ENCODE peak calls at places on chromosomes 4 and X, in eight cellular contexts. A is fibroblast of lung, W is tibial nerve, J is neural progenitor cell, H is Peyer's patch, N is testis, G is right atrium auricular region, C is IMR-90. E is an unnamed sample. For H3K4me1 and H3K9me3, the result is how much of the 10 kb centered on the place peaks cover.

GRCh38 chr4:135319685-135320084 is 1118.1 kb upstream of the PABPC4L start:
- DNase-seq in W (no peak), C (no peak), N (no peak), G (no peak), H (no peak), A (peak), J (peak), E (no peak)

GRCh38 chr4:47528651-47529050 is 43.6 kb downstream of the ATP10D start:
- DNase-seq in H (no peak), A (peak), C (peak), N (no peak), G (no peak), J (no peak), W (no peak), E (no peak)

GRCh38 chr4:149993030-149993429 is 85.2 kb upstream of the DCLK2 start:
- DNase-seq in W (no peak), A (no peak), C (peak), N (no peak), G (no peak), H (no peak), J (no peak), E (no peak)

GRCh38 chr4:2337896-2338295 is 76.0 kb upstream of the MXD4 start:
- DNase-seq in H (peak), J (no peak), W (no peak), C (no peak), G (peak), A (no peak), N (no peak), E (no peak)

GRCh38 chrX:57821703-57822375 is 88.4 kb downstream of the ZXDA start:
- DNase-seq in C (peak), G (no peak), A (peak), N (peak), H (no peak), W (peak), J (peak), E (no peak)

GRCh38 chrX:120457766-120458180 is 11.3 kb downstream of the LAMP2 start:
- DNase-seq in W (no peak), G (no peak), C (peak), H (no peak), N (no peak), A (peak), J (no peak), E (no peak)

GRCh38 chr4:3269105-3269927 is 20.4 kb downstream of the MSANTD1 start:
- DNase-seq in C (no peak), N (no peak), J (peak), H (no peak), W (no peak), A (no peak), G (no peak), E (no peak)

GRCh38 chrX:37846934-37847732 is at the start of gene DYNLT3:
- DNase-seq in J (peak), A (peak), W (peak), C (peak), N (peak), H (peak), G (peak), E (peak)

GRCh38 chrX:10582945-10583344 is 37.4 kb downstream of the MID1 start:
- DNase-seq in J (no peak), N (no peak), A (peak), W (no peak), H (no peak), G (no peak), C (peak), E (no peak)

GRCh38 chr4:164847967-164848649 is 28.9 kb upstream of the APELA start:
- DNase-seq in W (no peak), H (no peak), C (no peak), J (no peak), A (no peak), G (no peak), N (no peak), E (no peak)

GRCh38 chrX:34805951-34806350 is 136.6 kb upstream of the FAM47B start:
- DNase-seq in G (no peak), C (no peak), J (no peak), H (no peak), W (no peak), A (no peak), N (no peak), E (no peak)

GRCh38 chr4:5720157-5720850 is 9.3 kb downstream of the EVC start:
- DNase-seq in C (no peak), N (no peak), W (no peak), H (no peak), G (no peak), A (no peak), J (no peak), E (no peak)
- H3K4me1 ChIP-seq in C (under half), N (under half), W (under half), H (under half), G (under half), A (under half), J (under half), E (under half)

GRCh38 chrX:21932277-21932996 is 8.1 kb upstream of the SMS start:
- DNase-seq in W (no peak), A (peak), G (peak), H (no peak), C (peak), J (no peak), N (no peak), E (no peak)

GRCh38 chrX:21929209-21929608 is 11.3 kb upstream of the SMS start:
- DNase-seq in H (no peak), W (no peak), N (no peak), G (no peak), J (no peak), C (no peak), A (no peak), E (no peak)

GRCh38 chrX:21934414-21934813 is 6.1 kb upstream of the SMS start:
- DNase-seq in G (no peak), J (no peak), H (no peak), N (no peak), A (no peak), C (no peak), W (no peak), E (no peak)

GRCh38 chrX:21930986-21931385 is 9.5 kb upstream of the SMS start:
- DNase-seq in H (no peak), C (no peak), J (no peak), G (no peak), W (no peak), N (no peak), A (no peak), E (no peak)

GRCh38 chrX:21933077-21933476 is 7.4 kb upstream of the SMS start:
- DNase-seq in N (no peak), W (no peak), A (no peak), J (no peak), C (no peak), G (no peak), H (no peak), E (no peak)
- H3K27ac ChIP-seq in N (no peak), W (no peak), A (peak), J (no peak), C (peak), G (no peak), H (no peak), E (no peak)

GRCh38 chrX:67648361-67648760 is 104.5 kb downstream of the AR start:
- DNase-seq in C (no peak), H (no peak), N (no peak), W (no peak), A (no peak), J (no peak), G (no peak), E (no peak)
- H3K9me3 ChIP-seq in C (under half), H (under half), N (under half), W (under half), A (under half), J (under half), G (under half), E (under half)

GRCh38 chr4:178026999-178027398 is 584.8 kb upstream of the AGA start:
- DNase-seq in A (no peak), W (no peak), C (no peak), J (no peak), G (no peak), H (no peak), N (no peak), E (no peak)
- H3K4me1 ChIP-seq in A (under half), W (under half), C (under half), J (under half), G (under half), H (under half), N (under half), E (under half)

GRCh38 chrX:53071604-53072417 is 10.4 kb upstream of the TSPYL2 start:
- DNase-seq in H (peak), A (peak), G (peak), W (peak), C (peak), N (peak), J (peak), E (peak)
- H3K27ac ChIP-seq in H (peak), A (no peak), G (peak), W (peak), C (no peak), N (peak), J (no peak), E (no peak)

GRCh38 chrX:360496-361150 is 26.1 kb downstream of the PPP2R3B start:
- DNase-seq in W (no peak), C (no peak), A (no peak), N (no peak), H (no peak), G (no peak), J (no peak), E (no peak)

GRCh38 chrX:363621-364375 is 22.9 kb downstream of the PPP2R3B start:
- DNase-seq in C (no peak), A (no peak), G (no peak), W (no peak), N (no peak), J (no peak), H (no peak), E (no peak)

GRCh38 chrX:362351-362750 is 24.4 kb downstream of the PPP2R3B start:
- DNase-seq in C (no peak), W (no peak), N (no peak), A (no peak), H (no peak), J (no peak), G (no peak), E (no peak)

GRCh38 chrX:361231-362145 is 25.2 kb downstream of the PPP2R3B start:
- DNase-seq in H (no peak), N (no peak), W (no peak), C (no peak), A (no peak), J (no peak), G (no peak), E (no peak)

DNA sequence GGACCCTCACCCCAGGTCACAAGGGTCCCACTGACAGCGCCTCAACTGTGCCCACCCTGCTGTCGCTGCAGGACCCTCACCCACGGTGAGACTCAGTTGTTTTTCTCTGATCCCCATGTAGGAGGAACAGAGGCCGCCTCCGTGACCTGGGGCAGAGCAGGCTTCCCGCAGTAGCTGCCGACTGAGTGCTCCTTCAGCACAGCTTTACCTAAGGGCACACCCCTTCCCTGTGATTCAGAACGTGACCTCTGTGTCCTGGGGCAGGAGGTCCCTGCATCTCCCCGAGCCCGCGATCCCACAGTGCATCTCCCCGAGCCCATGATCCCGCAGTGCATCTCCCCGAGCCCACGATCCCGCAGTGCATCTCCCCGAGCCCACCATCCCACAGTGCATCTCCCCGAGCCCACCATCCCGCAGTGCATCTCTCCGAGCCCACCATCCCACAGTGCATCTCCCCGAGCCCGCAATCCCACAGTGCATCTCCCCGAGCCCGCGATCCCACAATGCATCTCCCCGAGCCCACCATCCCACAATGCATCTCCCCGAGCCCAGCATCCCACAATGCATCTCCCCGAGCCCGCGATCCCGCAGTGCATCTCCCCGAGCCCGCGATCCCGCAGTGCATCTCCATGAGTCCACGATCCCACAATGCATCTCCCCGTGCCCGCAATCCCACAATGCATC is 23.6 kb downstream of the PPP2R3B start:
- DNase-seq in J (no peak), A (no peak), W (no peak), N (no peak), H (no peak), G (no peak), C (no peak), E (no peak)
- H3K9me3 ChIP-seq in J (under half), A (under half), W (under half), N (under half), H (under half), G (under half), C (under half), E (under half)

GRCh38 chr4:77586953-77587383 is 18.7 kb upstream of the CXCL13 start:
- DNase-seq in N (no peak), G (no peak), H (no peak), J (no peak), C (no peak), W (no peak), A (no peak), E (no peak)
- H3K4me1 ChIP-seq in N (under half), G (under half), H (under half), J (under half), C (under half), W (under half), A (under half), E (under half)

DNA sequence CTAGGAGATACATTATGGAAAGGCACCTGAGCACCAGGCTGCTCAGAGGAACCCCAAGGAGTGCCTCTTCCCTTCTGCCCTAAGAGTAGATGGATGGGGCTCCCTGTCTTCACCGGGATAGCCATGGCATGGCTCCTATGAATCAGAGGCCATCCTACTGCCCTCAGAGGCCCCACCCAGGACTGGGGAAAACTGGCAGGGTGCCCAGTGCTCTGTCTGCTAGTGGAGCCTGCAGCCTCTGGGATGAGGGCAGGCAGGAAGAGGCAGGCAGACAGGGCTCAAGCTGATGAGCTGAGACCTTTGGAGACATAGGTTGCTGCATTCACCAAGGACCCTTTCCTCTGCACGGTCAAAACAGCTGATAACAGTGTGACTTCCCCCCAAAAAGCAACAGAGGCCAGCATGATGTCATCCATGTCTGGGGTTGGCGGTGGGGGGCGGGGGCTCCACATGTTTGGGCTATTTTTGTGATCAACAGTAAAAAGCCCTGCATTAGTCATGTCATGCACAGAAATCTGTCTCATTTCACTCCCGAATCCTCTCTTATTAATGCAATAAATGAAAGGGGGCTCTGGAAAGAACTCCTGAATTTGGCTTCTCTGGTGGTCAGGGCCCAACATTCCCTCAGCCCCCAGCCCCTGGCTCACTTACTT is 207.6 kb upstream of the MAMLD1 start:
- DNase-seq in W (no peak), A (peak), G (no peak), C (peak), H (peak), N (no peak), J (no peak), E (no peak)
- H3K27ac ChIP-seq in W (no peak), A (no peak), G (no peak), C (no peak), H (no peak), N (no peak), J (no peak), E (no peak)

E was measured in effector memory CD4-positive, alpha-beta T cell.